ENCODE peak calls at places on chromosomes 16 and 17, in ten cellular contexts. H is SK-N-SH, L is tibial nerve, Z is transverse colon, S is A549, C is ovary, P is HepG2, W is K562, T is H1, Q is stomach. M is an unnamed sample.
A peak's percentile ranks its signal among the peaks of the same experiment; 100 is the strongest.

GRCh38 chr16:8108991-8109509 is 481.3 kb downstream of the TMEM114 start:
- DNase-seq in H (no peak), L (no peak), Z (no peak), S (peak; percentile 24), C (no peak), P (no peak), W (peak; percentile 89), T (no peak), Q (no peak), M (no peak)

GRCh38 chr16:51286272-51286671 is 135.2 kb upstream of the SALL1 start:
- DNase-seq in H (no peak), L (no peak), Z (no peak), S (no peak), C (no peak), P (no peak), W (no peak), T (no peak), Q (no peak), M (no peak)

GRCh38 chr16:49472598-49472997 is 99.0 kb downstream of the C16orf78 start:
- DNase-seq in H (no peak), L (no peak), Z (peak; percentile 1), S (no peak), C (no peak), P (no peak), W (no peak), T (peak; percentile 45), Q (peak; percentile 18), M (peak; percentile 40)

GRCh38 chr17:27879987-27880608 is 13.1 kb downstream of the LYRM9 start:
- DNase-seq in H (peak; percentile 88), L (peak; percentile 23), Z (peak; percentile 84), S (peak; percentile 70), C (peak; percentile 78), P (peak; percentile 48), W (peak; percentile 80), T (peak; percentile 87), Q (peak; percentile 74), M (peak; percentile 77)

GRCh38 chr17:2940352-2940751 is 123.1 kb downstream of the OR1D5 start:
- DNase-seq in H (no peak), L (no peak), Z (no peak), S (no peak), C (no peak), P (no peak), W (no peak), T (no peak), Q (peak; percentile 79), M (peak; percentile 85)

GRCh38 chr17:64056269-64057005 is 36.0 kb upstream of the ICAM2 start:
- DNase-seq in H (no peak), L (no peak), Z (peak; percentile 27), S (no peak), C (no peak), P (no peak), W (no peak), T (peak; percentile 54), Q (no peak), M (no peak)

GRCh38 chr17:76278952-76279741 is 14.0 kb downstream of the UBALD2 start:
- DNase-seq in H (peak; percentile 99), L (peak; percentile 89), Z (peak; percentile 91), S (peak; percentile 78), C (peak; percentile 90), P (peak; percentile 74), W (peak; percentile 89), T (peak; percentile 98), Q (peak; percentile 95), M (peak; percentile 94)

GRCh38 chr17:83194761-83195329 is 115.4 kb downstream of the METRNL start:
- DNase-seq in H (no peak), L (peak; percentile 13), Z (no peak), S (no peak), C (peak; percentile 21), P (no peak), W (no peak), T (no peak), Q (no peak), M (peak; percentile 63)

GRCh38 chr16:54425681-54426549 is 139.3 kb upstream of the IRX3 start:
- DNase-seq in H (no peak), L (no peak), Z (no peak), S (no peak), C (no peak), P (no peak), W (no peak), T (no peak), Q (no peak), M (no peak)

GRCh38 chr17:45290269-45290765 is 26.5 kb downstream of the MAP3K14 start:
- DNase-seq in H (no peak), L (no peak), Z (no peak), S (no peak), C (no peak), P (no peak), W (no peak), T (no peak), Q (no peak), M (no peak)

GRCh38 chr17:45287526-45288264 is 25.8 kb upstream of the SPATA32 start:
- DNase-seq in H (peak; percentile 90), L (no peak), Z (no peak), S (no peak), C (no peak), P (no peak), W (no peak), T (no peak), Q (no peak), M (no peak)

GRCh38 chr17:45289316-45290268 is 27.2 kb downstream of the MAP3K14 start:
- DNase-seq in H (no peak), L (no peak), Z (no peak), S (no peak), C (no peak), P (no peak), W (no peak), T (no peak), Q (peak; percentile 46), M (no peak)

GRCh38 chr17:45291170-45291805 is 25.5 kb downstream of the MAP3K14 start:
- DNase-seq in H (no peak), L (no peak), Z (no peak), S (no peak), C (no peak), P (no peak), W (no peak), T (no peak), Q (no peak), M (no peak)

GRCh38 chr17:45288825-45289224 is 26.9 kb upstream of the SPATA32 start:
- DNase-seq in H (no peak), L (no peak), Z (no peak), S (no peak), C (no peak), P (no peak), W (no peak), T (no peak), Q (peak; percentile 81), M (peak; percentile 92)
- H3K27ac ChIP-seq in H (no peak overlapping the region), L (no peak overlapping the region), Z (peak overlapping the region; percentile 89), S (peak overlapping the region; percentile 92), C (no peak overlapping the region), P (no peak overlapping the region), W (no peak overlapping the region), T (no peak overlapping the region), Q (peak overlapping the region; percentile 88), M (peak overlapping the region; percentile 86)

DNA sequence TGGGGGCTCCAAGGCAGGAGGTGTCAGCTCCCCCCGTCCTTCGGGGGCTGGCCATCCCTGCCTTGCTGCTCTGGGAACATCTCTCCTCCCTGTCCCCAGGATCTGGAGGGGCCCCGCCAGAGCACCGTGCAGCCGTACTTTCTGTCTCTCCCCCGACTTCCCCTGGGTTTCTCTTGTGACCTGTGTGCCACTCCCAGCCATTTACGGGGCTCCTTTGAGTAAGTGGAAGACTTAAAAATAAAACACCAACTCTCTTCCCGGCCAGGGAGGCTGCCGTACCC is 60.6 kb downstream of the BAIAP2 start:
- DNase-seq in H (no peak), L (no peak), Z (no peak), S (no peak), C (no peak), P (no peak), W (no peak), T (no peak), Q (no peak), M (no peak)
- TF ChIP-seq EP300 in H (no peak), L (no peak), Z (no peak), S (no peak), C (no peak), P (no peak), W (no peak), T (no peak), Q (no peak), M (no peak)

DNA sequence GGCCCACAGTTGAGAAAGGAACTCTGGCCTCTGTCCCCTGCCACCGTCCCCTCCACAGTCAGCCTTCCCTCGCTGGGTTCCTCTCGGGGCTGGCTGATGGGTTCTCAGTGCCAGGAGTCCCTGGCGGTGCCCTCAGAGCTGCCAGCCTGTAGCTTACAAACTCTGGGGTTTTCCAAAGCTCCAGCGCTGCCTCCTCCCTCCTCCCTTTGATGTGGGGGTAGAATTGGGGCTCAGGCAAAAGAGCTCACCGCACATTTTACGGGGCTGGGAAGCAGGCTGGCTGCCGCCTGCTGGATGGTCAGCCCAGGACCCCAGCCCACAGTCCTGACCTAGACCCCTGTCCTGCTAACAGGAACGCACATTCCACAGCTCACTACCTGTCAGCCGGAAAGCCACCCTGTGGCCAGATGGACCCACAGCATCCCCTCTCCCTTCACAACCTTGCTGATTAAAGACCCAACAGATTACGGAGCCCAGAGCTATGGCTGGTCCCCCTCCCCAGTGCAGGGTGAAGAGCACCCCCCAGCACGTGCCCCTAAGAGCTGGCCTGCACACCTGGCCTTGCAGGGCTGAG is 6.0 kb downstream of the VASN start:
- DNase-seq in H (no peak), L (no peak), Z (no peak), S (no peak), C (no peak), P (no peak), W (no peak), T (no peak), Q (peak; percentile 53), M (no peak)
- H3K4me1 ChIP-seq in H (peaks cover 68% of the 10 kb centered on the region), L (peaks cover 63% of the 10 kb centered on the region), Z (peaks cover 35% of the 10 kb centered on the region), S (peaks cover 65% of the 10 kb centered on the region), C (peaks cover 38% of the 10 kb centered on the region), P (peaks cover 77% of the 10 kb centered on the region), W (peaks cover 84% of the 10 kb centered on the region), T (peaks cover 4% of the 10 kb centered on the region), Q (peaks cover 73% of the 10 kb centered on the region), M (peaks cover 77% of the 10 kb centered on the region)

GRCh38 chr16:15829460-15829859 is 27.4 kb downstream of the MYH11 start:
- DNase-seq in H (no peak), L (peak; percentile 17), Z (peak; percentile 65), S (no peak), C (peak; percentile 68), P (no peak), W (no peak), T (no peak), Q (peak; percentile 35), M (peak; percentile 97)
- H3K27ac ChIP-seq in H (no peak overlapping the region), L (no peak overlapping the region), Z (peak overlapping the region; percentile 66), S (no peak overlapping the region), C (no peak overlapping the region), P (no peak overlapping the region), W (no peak overlapping the region), T (no peak overlapping the region), Q (peak overlapping the region; percentile 86), M (peak overlapping the region; percentile 85)

GRCh38 chr16:11797957-11798299 is 870 bp upstream of the ZC3H7A start:
- DNase-seq in H (peak; percentile 30), L (no peak), Z (no peak), S (peak; percentile 13), C (no peak), P (no peak), W (peak; percentile 36), T (no peak), Q (no peak), M (no peak)
- TF ChIP-seq EP300 in H (no peak), L (no peak), Z (no peak), S (no peak), C (no peak), P (no peak), W (no peak), T (no peak), Q (no peak), M (no peak)